ENCODE peak calls at places on chromosomes 13 and 19, in eight cellular contexts. One of them, this sample, is unnamed. For H3K4me1 and H3K27me3, the result is how much of the 10 kb centered on the place peaks cover.

GRCh38 chr19:44807162-44807561 is 1.7 kb upstream of the BCAM start:
- DNase-seq in tibial artery: no peak
- DNase-seq in PC-3: peak
- DNase-seq in psoas muscle: no peak
- DNase-seq in PC-9: peak
- DNase-seq in effector memory CD4-positive, alpha-beta T cell: no peak
- DNase-seq in fibroblast of lung: no peak
- DNase-seq in MM.1S: no peak
- DNase-seq in this sample: no peak

GRCh38 chr19:1668339-1669123 is 16.1 kb upstream of the TCF3 start:
- DNase-seq in fibroblast of lung: no peak
- DNase-seq in tibial artery: no peak
- DNase-seq in PC-9: no peak
- DNase-seq in effector memory CD4-positive, alpha-beta T cell: no peak
- DNase-seq in MM.1S: peak
- DNase-seq in PC-3: no peak
- DNase-seq in psoas muscle: peak
- DNase-seq in this sample: no peak

GRCh38 chr13:42957881-42958280 is 34.2 kb downstream of the EPSTI1 start:
- DNase-seq in PC-3: no peak
- DNase-seq in psoas muscle: no peak
- DNase-seq in MM.1S: no peak
- DNase-seq in tibial artery: no peak
- DNase-seq in effector memory CD4-positive, alpha-beta T cell: no peak
- DNase-seq in fibroblast of lung: no peak
- DNase-seq in PC-9: no peak
- DNase-seq in this sample: no peak

GRCh38 chr13:54647275-54647674 is 1618.7 kb downstream of the OLFM4 start:
- DNase-seq in PC-3: no peak
- DNase-seq in effector memory CD4-positive, alpha-beta T cell: no peak
- DNase-seq in PC-9: no peak
- DNase-seq in tibial artery: no peak
- DNase-seq in psoas muscle: no peak
- DNase-seq in MM.1S: no peak
- DNase-seq in fibroblast of lung: no peak
- DNase-seq in this sample: no peak

GRCh38 chr13:99863789-99864626 is 107.6 kb downstream of the ZIC5 start:
- DNase-seq in psoas muscle: no peak
- DNase-seq in fibroblast of lung: no peak
- DNase-seq in MM.1S: no peak
- DNase-seq in PC-9: no peak
- DNase-seq in PC-3: no peak
- DNase-seq in tibial artery: no peak
- DNase-seq in effector memory CD4-positive, alpha-beta T cell: no peak
- DNase-seq in this sample: no peak

GRCh38 chr19:33661336-33661735 is 39.6 kb downstream of the CHST8 start:
- DNase-seq in psoas muscle: no peak
- DNase-seq in MM.1S: no peak
- DNase-seq in PC-3: no peak
- DNase-seq in effector memory CD4-positive, alpha-beta T cell: no peak
- DNase-seq in PC-9: no peak
- DNase-seq in fibroblast of lung: no peak
- DNase-seq in tibial artery: no peak
- DNase-seq in this sample: no peak

GRCh38 chr13:99800951-99801350 is 170.6 kb downstream of the ZIC5 start:
- DNase-seq in effector memory CD4-positive, alpha-beta T cell: no peak
- DNase-seq in MM.1S: no peak
- DNase-seq in PC-3: no peak
- DNase-seq in PC-9: no peak
- DNase-seq in psoas muscle: no peak
- DNase-seq in tibial artery: no peak
- DNase-seq in fibroblast of lung: no peak
- DNase-seq in this sample: no peak

GRCh38 chr13:77563110-77563509 is 27.6 kb downstream of the SCEL start:
- DNase-seq in PC-9: no peak
- DNase-seq in tibial artery: no peak
- DNase-seq in psoas muscle: no peak
- DNase-seq in PC-3: peak
- DNase-seq in fibroblast of lung: peak
- DNase-seq in effector memory CD4-positive, alpha-beta T cell: no peak
- DNase-seq in MM.1S: no peak
- DNase-seq in this sample: no peak

GRCh38 chr19:49421039-49421877 is 2.0 kb downstream of the PTH2 start:
- DNase-seq in fibroblast of lung: peak
- DNase-seq in PC-9: no peak
- DNase-seq in tibial artery: no peak
- DNase-seq in psoas muscle: peak
- DNase-seq in PC-3: peak
- DNase-seq in effector memory CD4-positive, alpha-beta T cell: no peak
- DNase-seq in MM.1S: no peak
- DNase-seq in this sample: peak

GRCh38 chr13:47594833-47595232 is 406.2 kb downstream of the SUCLA2 start:
- DNase-seq in MM.1S: no peak
- DNase-seq in effector memory CD4-positive, alpha-beta T cell: no peak
- DNase-seq in PC-9: no peak
- DNase-seq in tibial artery: no peak
- DNase-seq in psoas muscle: no peak
- DNase-seq in fibroblast of lung: no peak
- DNase-seq in PC-3: peak
- DNase-seq in this sample: no peak

GRCh38 chr13:26469602-26470001 is 87.9 kb upstream of the WASF3 start:
- DNase-seq in psoas muscle: no peak
- DNase-seq in effector memory CD4-positive, alpha-beta T cell: no peak
- DNase-seq in fibroblast of lung: no peak
- DNase-seq in tibial artery: no peak
- DNase-seq in PC-3: no peak
- DNase-seq in MM.1S: no peak
- DNase-seq in PC-9: no peak
- DNase-seq in this sample: no peak

GRCh38 chr13:107767119-107767518 is 448.2 kb downstream of the LIG4 start:
- DNase-seq in psoas muscle: no peak
- DNase-seq in PC-9: peak
- DNase-seq in effector memory CD4-positive, alpha-beta T cell: no peak
- DNase-seq in fibroblast of lung: no peak
- DNase-seq in PC-3: peak
- DNase-seq in tibial artery: no peak
- DNase-seq in MM.1S: no peak
- DNase-seq in this sample: no peak

GRCh38 chr13:31207630-31208549 is 8.1 kb downstream of the B3GLCT start:
- DNase-seq in PC-3: no peak
- DNase-seq in tibial artery: no peak
- DNase-seq in psoas muscle: peak
- DNase-seq in MM.1S: no peak
- DNase-seq in fibroblast of lung: peak
- DNase-seq in PC-9: no peak
- DNase-seq in effector memory CD4-positive, alpha-beta T cell: no peak
- DNase-seq in this sample: peak

GRCh38 chr19:45729774-45730388 is 815 bp downstream of the FBXO46 start:
- DNase-seq in MM.1S: no peak
- DNase-seq in fibroblast of lung: no peak
- DNase-seq in PC-3: no peak
- DNase-seq in psoas muscle: no peak
- DNase-seq in effector memory CD4-positive, alpha-beta T cell: no peak
- DNase-seq in tibial artery: no peak
- DNase-seq in PC-9: peak
- DNase-seq in this sample: no peak

GRCh38 chr19:10687518-10688288 is 13.5 kb upstream of the QTRT1 start:
- DNase-seq in PC-9: no peak
- DNase-seq in psoas muscle: no peak
- DNase-seq in fibroblast of lung: no peak
- DNase-seq in effector memory CD4-positive, alpha-beta T cell: no peak
- DNase-seq in PC-3: no peak
- DNase-seq in MM.1S: no peak
- DNase-seq in tibial artery: no peak
- DNase-seq in this sample: no peak

GRCh38 chr19:17078920-17079709 is 3.5 kb downstream of the MYO9B start:
- DNase-seq in MM.1S: no peak
- DNase-seq in tibial artery: no peak
- DNase-seq in psoas muscle: no peak
- DNase-seq in fibroblast of lung: no peak
- DNase-seq in PC-9: no peak
- DNase-seq in effector memory CD4-positive, alpha-beta T cell: no peak
- DNase-seq in PC-3: no peak
- DNase-seq in this sample: no peak

GRCh38 chr13:73556902-73557301 is 498.1 kb downstream of the KLF5 start:
- DNase-seq in MM.1S: no peak
- DNase-seq in effector memory CD4-positive, alpha-beta T cell: no peak
- DNase-seq in PC-3: peak
- DNase-seq in tibial artery: no peak
- DNase-seq in psoas muscle: no peak
- DNase-seq in PC-9: no peak
- DNase-seq in fibroblast of lung: peak
- DNase-seq in this sample: no peak

GRCh38 chr13:27401210-27401609 is 23.2 kb upstream of the GTF3A start:
- DNase-seq in fibroblast of lung: no peak
- DNase-seq in PC-9: no peak
- DNase-seq in MM.1S: no peak
- DNase-seq in psoas muscle: no peak
- DNase-seq in effector memory CD4-positive, alpha-beta T cell: no peak
- DNase-seq in tibial artery: no peak
- DNase-seq in PC-3: peak
- DNase-seq in this sample: no peak

GRCh38 chr19:39539165-39539518 is 819 bp downstream of the EID2 start:
- DNase-seq in psoas muscle: no peak
- DNase-seq in fibroblast of lung: peak
- DNase-seq in tibial artery: no peak
- DNase-seq in PC-3: peak
- DNase-seq in PC-9: peak
- DNase-seq in MM.1S: no peak
- DNase-seq in effector memory CD4-positive, alpha-beta T cell: no peak
- DNase-seq in this sample: no peak

GRCh38 chr13:20828540-20829364 is 55.0 kb upstream of the EEF1AKMT1 start:
- DNase-seq in fibroblast of lung: peak
- DNase-seq in MM.1S: peak
- DNase-seq in PC-3: peak
- DNase-seq in PC-9: no peak
- DNase-seq in psoas muscle: no peak
- DNase-seq in tibial artery: no peak
- DNase-seq in effector memory CD4-positive, alpha-beta T cell: no peak
- DNase-seq in this sample: peak

GRCh38 chr13:20826301-20826700 is 52.5 kb upstream of the EEF1AKMT1 start:
- DNase-seq in PC-9: no peak
- DNase-seq in tibial artery: no peak
- DNase-seq in MM.1S: no peak
- DNase-seq in fibroblast of lung: no peak
- DNase-seq in psoas muscle: no peak
- DNase-seq in effector memory CD4-positive, alpha-beta T cell: no peak
- DNase-seq in PC-3: no peak
- DNase-seq in this sample: no peak

GRCh38 chr13:20825476-20825875 is 51.7 kb upstream of the EEF1AKMT1 start:
- DNase-seq in PC-3: no peak
- DNase-seq in tibial artery: no peak
- DNase-seq in effector memory CD4-positive, alpha-beta T cell: no peak
- DNase-seq in PC-9: no peak
- DNase-seq in fibroblast of lung: peak
- DNase-seq in psoas muscle: no peak
- DNase-seq in MM.1S: peak
- DNase-seq in this sample: no peak

GRCh38 chr13:20824762-20825161 is 51.0 kb upstream of the EEF1AKMT1 start:
- DNase-seq in effector memory CD4-positive, alpha-beta T cell: no peak
- DNase-seq in tibial artery: no peak
- DNase-seq in fibroblast of lung: peak
- DNase-seq in PC-3: no peak
- DNase-seq in MM.1S: no peak
- DNase-seq in PC-9: no peak
- DNase-seq in psoas muscle: no peak
- DNase-seq in this sample: no peak

GRCh38 chr13:20826810-20827560 is 53.2 kb upstream of the EEF1AKMT1 start:
- DNase-seq in PC-9: no peak
- DNase-seq in fibroblast of lung: peak
- DNase-seq in tibial artery: no peak
- DNase-seq in PC-3: no peak
- DNase-seq in MM.1S: no peak
- DNase-seq in effector memory CD4-positive, alpha-beta T cell: no peak
- DNase-seq in psoas muscle: no peak
- DNase-seq in this sample: no peak
- H3K4me1 ChIP-seq in PC-9: under half
- H3K4me1 ChIP-seq in fibroblast of lung: under half
- H3K4me1 ChIP-seq in tibial artery: under half
- H3K4me1 ChIP-seq in PC-3: under half
- H3K4me1 ChIP-seq in MM.1S: under half
- H3K4me1 ChIP-seq in effector memory CD4-positive, alpha-beta T cell: under half
- H3K4me1 ChIP-seq in psoas muscle: under half
- H3K4me1 ChIP-seq in this sample: under half

GRCh38 chr19:18098891-18099622 is 1.5 kb downstream of the MAST3 start:
- DNase-seq in PC-9: peak
- DNase-seq in MM.1S: no peak
- DNase-seq in effector memory CD4-positive, alpha-beta T cell: peak
- DNase-seq in fibroblast of lung: no peak
- DNase-seq in PC-3: no peak
- DNase-seq in psoas muscle: no peak
- DNase-seq in tibial artery: peak
- DNase-seq in this sample: no peak
- H3K27me3 ChIP-seq in PC-9: under half
- H3K27me3 ChIP-seq in MM.1S: under half
- H3K27me3 ChIP-seq in effector memory CD4-positive, alpha-beta T cell: under half
- H3K27me3 ChIP-seq in fibroblast of lung: under half
- H3K27me3 ChIP-seq in PC-3: under half
- H3K27me3 ChIP-seq in psoas muscle: under half
- H3K27me3 ChIP-seq in tibial artery: under half
- H3K27me3 ChIP-seq in this sample: half or more

GRCh38 chr13:92886535-92887098 is 340.0 kb upstream of the GPC6 start:
- DNase-seq in tibial artery: no peak
- DNase-seq in PC-3: no peak
- DNase-seq in effector memory CD4-positive, alpha-beta T cell: no peak
- DNase-seq in PC-9: no peak
- DNase-seq in psoas muscle: no peak
- DNase-seq in MM.1S: no peak
- DNase-seq in fibroblast of lung: no peak
- DNase-seq in this sample: no peak
- H3K27ac ChIP-seq in tibial artery: no peak
- H3K27ac ChIP-seq in PC-3: no peak
- H3K27ac ChIP-seq in effector memory CD4-positive, alpha-beta T cell: no peak
- H3K27ac ChIP-seq in PC-9: no peak
- H3K27ac ChIP-seq in psoas muscle: no peak
- H3K27ac ChIP-seq in MM.1S: no peak
- H3K27ac ChIP-seq in fibroblast of lung: no peak
- H3K27ac ChIP-seq in this sample: no peak

DNA sequence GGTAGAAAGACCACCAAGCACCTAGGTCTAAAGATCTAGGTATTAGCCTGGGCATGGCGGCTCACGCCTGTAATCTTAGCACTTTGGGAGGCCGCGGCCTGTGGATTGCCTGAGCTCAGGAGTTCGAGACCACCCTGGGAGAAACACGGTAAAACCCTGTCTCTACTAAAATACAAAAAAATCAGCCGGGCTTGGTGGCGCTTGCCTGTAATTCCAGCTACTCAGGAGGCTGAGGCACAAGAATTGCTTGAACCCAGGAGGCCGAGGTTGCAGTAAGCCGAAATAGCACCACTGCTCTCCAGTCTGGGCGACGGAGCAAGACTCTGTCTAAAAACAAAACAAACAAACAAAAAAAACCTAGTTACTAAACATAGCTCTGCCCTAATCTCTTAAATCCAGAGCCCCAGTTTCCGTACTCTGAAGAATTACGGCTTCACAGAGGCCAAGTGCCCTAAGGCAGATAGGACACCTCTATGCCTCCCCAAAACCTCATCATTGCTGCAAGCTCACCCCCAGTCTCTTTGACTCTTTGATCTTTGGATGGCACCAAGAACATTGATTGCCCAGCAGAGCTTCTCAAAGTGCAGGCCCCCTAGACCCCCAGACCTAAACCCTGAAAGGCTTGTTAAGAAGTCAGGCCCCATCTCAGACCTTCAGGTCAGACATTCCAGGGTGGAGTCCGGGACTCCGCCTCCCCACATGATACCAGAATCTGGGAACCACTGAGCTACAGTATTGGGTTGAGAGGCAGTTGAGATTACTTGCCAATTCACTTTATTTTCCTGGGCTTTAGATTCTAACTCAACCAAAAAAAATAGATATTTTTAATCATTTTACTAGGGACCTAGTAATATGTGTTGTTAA is 2.8 kb downstream of the COL4A2 start:
- DNase-seq in PC-9: no peak
- DNase-seq in MM.1S: no peak
- DNase-seq in fibroblast of lung: no peak
- DNase-seq in PC-3: no peak
- DNase-seq in tibial artery: peak
- DNase-seq in effector memory CD4-positive, alpha-beta T cell: no peak
- DNase-seq in psoas muscle: no peak
- DNase-seq in this sample: no peak
- H3K4me1 ChIP-seq in PC-9: under half
- H3K4me1 ChIP-seq in MM.1S: under half
- H3K4me1 ChIP-seq in fibroblast of lung: under half
- H3K4me1 ChIP-seq in PC-3: under half
- H3K4me1 ChIP-seq in tibial artery: under half
- H3K4me1 ChIP-seq in effector memory CD4-positive, alpha-beta T cell: under half
- H3K4me1 ChIP-seq in psoas muscle: under half
- H3K4me1 ChIP-seq in this sample: half or more

This sample was measured in heart right ventricle.